ENCODE peak calls at places on chromosomes 2 and 18, in ten cellular contexts. Q, J, M, G, O, P, A, Y, D and I are unnamed samples.

GRCh38 chr18:8654482-8655451 is 45.5 kb downstream of the RAB12 start:
- DNase-seq in Q (no peak), J (no peak), M (no peak), G (no peak), O (peak; percentile 49), P (peak; percentile 11), A (no peak), Y (peak; percentile 57), D (peak; percentile 9), I (peak; percentile 51)

GRCh38 chr2:26043109-26043508 is 9.2 kb downstream of the RAB10 start:
- DNase-seq in Q (no peak), J (no peak), M (no peak), G (no peak), O (no peak), P (no peak), A (no peak), Y (no peak), D (no peak), I (no peak)

GRCh38 chr18:51447351-51447896 is 249.9 kb upstream of the MEX3C start:
- DNase-seq in Q (no peak), J (no peak), M (no peak), G (no peak), O (peak; percentile 22), P (no peak), A (peak; percentile 92), Y (no peak), D (peak; percentile 64), I (no peak)

GRCh38 chr2:216082805-216083204 is 1.1 kb downstream of the TMEM169 start:
- DNase-seq in Q (no peak), J (peak; percentile 23), M (no peak), G (no peak), O (no peak), P (no peak), A (no peak), Y (no peak), D (peak; percentile 35), I (no peak)

GRCh38 chr2:100988630-100989417 is 13.3 kb upstream of the RPL31 start:
- DNase-seq in Q (no peak), J (no peak), M (no peak), G (no peak), O (no peak), P (no peak), A (no peak), Y (no peak), D (no peak), I (no peak)

GRCh38 chr18:3675446-3675845 is 225.5 kb downstream of the TGIF1 start:
- DNase-seq in Q (no peak), J (no peak), M (no peak), G (no peak), O (no peak), P (no peak), A (no peak), Y (no peak), D (no peak), I (no peak)

GRCh38 chr2:234952270-234953115 is 676 bp downstream of the SH3BP4 start:
- DNase-seq in Q (no peak), J (peak; percentile 58), M (no peak), G (no peak), O (no peak), P (no peak), A (peak; percentile 47), Y (no peak), D (peak; percentile 65), I (peak; percentile 39)

GRCh38 chr2:100780203-100781008 is 39.5 kb upstream of the NPAS2 start:
- DNase-seq in Q (peak; percentile 88), J (no peak), M (peak; percentile 44), G (no peak), O (peak; percentile 88), P (peak; percentile 92), A (peak; percentile 45), Y (peak; percentile 15), D (no peak), I (peak; percentile 86)

GRCh38 chr2:189633392-189633811 is 27.9 kb upstream of the ASNSD1 start:
- DNase-seq in Q (no peak), J (no peak), M (no peak), G (no peak), O (peak; percentile 59), P (no peak), A (no peak), Y (peak; percentile 47), D (no peak), I (peak; percentile 49)

GRCh38 chr2:105775809-105776559 is 31.3 kb downstream of the NCK2 start:
- DNase-seq in Q (no peak), J (no peak), M (no peak), G (no peak), O (no peak), P (no peak), A (no peak), Y (no peak), D (peak; percentile 7), I (no peak)

GRCh38 chr2:39739386-39739785 is 39.7 kb downstream of the THUMPD2 start:
- DNase-seq in Q (no peak), J (no peak), M (no peak), G (no peak), O (no peak), P (no peak), A (no peak), Y (no peak), D (no peak), I (no peak)

GRCh38 chr2:130854301-130854700 is 17.6 kb downstream of the ARHGEF4 start:
- DNase-seq in Q (no peak), J (no peak), M (no peak), G (no peak), O (no peak), P (no peak), A (no peak), Y (no peak), D (no peak), I (no peak)

GRCh38 chr2:239223330-239224248 is 177.2 kb downstream of the HDAC4 start:
- DNase-seq in Q (no peak), J (no peak), M (no peak), G (no peak), O (peak; percentile 56), P (no peak), A (peak; percentile 56), Y (peak; percentile 56), D (no peak), I (no peak)

GRCh38 chr2:32798841-32799240 is 147.9 kb upstream of the LTBP1 start:
- DNase-seq in Q (no peak), J (no peak), M (peak; percentile 28), G (no peak), O (peak; percentile 50), P (peak; percentile 16), A (no peak), Y (no peak), D (no peak), I (peak; percentile 66)

GRCh38 chr2:39093208-39093898 is 27.5 kb downstream of the SOS1 start:
- DNase-seq in Q (no peak), J (no peak), M (no peak), G (no peak), O (no peak), P (no peak), A (no peak), Y (no peak), D (no peak), I (no peak)

GRCh38 chr18:57025525-57025924 is 121.4 kb upstream of the BOD1L2 start:
- DNase-seq in Q (no peak), J (peak; percentile 38), M (no peak), G (no peak), O (no peak), P (no peak), A (no peak), Y (no peak), D (peak; percentile 36), I (no peak)

GRCh38 chr2:235643680-235644117 is 149.9 kb downstream of the AGAP1 start:
- DNase-seq in Q (no peak), J (no peak), M (no peak), G (no peak), O (no peak), P (no peak), A (no peak), Y (no peak), D (no peak), I (no peak)

GRCh38 chr2:64598226-64598625 is 55.5 kb downstream of the SERTAD2 start:
- DNase-seq in Q (no peak), J (no peak), M (no peak), G (no peak), O (no peak), P (no peak), A (no peak), Y (no peak), D (no peak), I (no peak)

GRCh38 chr2:12036640-12036983 is 290.2 kb downstream of the LPIN1 start:
- DNase-seq in Q (no peak), J (no peak), M (no peak), G (no peak), O (no peak), P (no peak), A (no peak), Y (no peak), D (no peak), I (no peak)

GRCh38 chr2:3041841-3042600 is 335.6 kb downstream of the EIPR1 start:
- DNase-seq in Q (no peak), J (peak; percentile 51), M (no peak), G (no peak), O (no peak), P (no peak), A (peak; percentile 85), Y (no peak), D (no peak), I (no peak)

GRCh38 chr18:7116832-7117389 is 686 bp downstream of the LAMA1 start:
- DNase-seq in Q (no peak), J (peak; percentile 70), M (no peak), G (no peak), O (no peak), P (no peak), A (no peak), Y (no peak), D (no peak), I (no peak)

GRCh38 chr2:127645395-127646291 is at the start of gene GPR17:
- DNase-seq in Q (no peak), J (peak; percentile 42), M (no peak), G (no peak), O (no peak), P (no peak), A (no peak), Y (no peak), D (no peak), I (no peak)

GRCh38 chr2:152962446-152962845 is 244.0 kb downstream of the ARL6IP6 start:
- DNase-seq in Q (no peak), J (no peak), M (no peak), G (no peak), O (no peak), P (no peak), A (no peak), Y (no peak), D (no peak), I (no peak)

GRCh38 chr2:107202962-107203591 is 317.1 kb upstream of the ST6GAL2 start:
- DNase-seq in Q (no peak), J (no peak), M (no peak), G (no peak), O (no peak), P (no peak), A (no peak), Y (no peak), D (no peak), I (no peak)

GRCh38 chr2:39059366-39059952 is 61.4 kb downstream of the SOS1 start:
- DNase-seq in Q (peak; percentile 52), J (no peak), M (peak; percentile 18), G (no peak), O (peak; percentile 77), P (peak; percentile 54), A (no peak), Y (peak; percentile 80), D (peak; percentile 8), I (peak; percentile 56)

GRCh38 chr2:74944987-74945782 is 13.3 kb upstream of the POLE4 start:
- DNase-seq in Q (no peak), J (no peak), M (peak; percentile 15), G (no peak), O (peak; percentile 38), P (no peak), A (no peak), Y (peak; percentile 4), D (no peak), I (no peak)

GRCh38 chr18:79422022-79422782 is 26.5 kb downstream of the NFATC1 start:
- DNase-seq in Q (no peak), J (no peak), M (no peak), G (no peak), O (no peak), P (no peak), A (no peak), Y (peak; percentile 18), D (no peak), I (peak; percentile 51)

GRCh38 chr2:117190856-117191255 is 623.6 kb upstream of the DDX18 start:
- DNase-seq in Q (no peak), J (no peak), M (no peak), G (no peak), O (no peak), P (no peak), A (no peak), Y (no peak), D (no peak), I (no peak)